ENCODE peak calls at places on chromosomes 3 and 15, in ten cellular contexts. N, S, U, T, X, Z, C, M, J and Y are unnamed samples.

GRCh38 chr3:32238816-32239637 is 547 bp downstream of the CMTM8 start:
- DNase-seq in N (peak; percentile 52), S (peak; percentile 20), U (peak; percentile 64), T (peak; percentile 34), X (peak; percentile 76), Z (peak; percentile 65), C (no peak), M (peak; percentile 51), J (peak; percentile 21), Y (no peak)

GRCh38 chr3:82978368-82978767 is 1216.9 kb upstream of the GBE1 start:
- DNase-seq in N (no peak), S (no peak), U (no peak), T (peak; percentile 1), X (no peak), Z (no peak), C (no peak), M (no peak), J (no peak), Y (no peak)

GRCh38 chr15:38440353-38441129 is 13.4 kb upstream of the FAM98B start:
- DNase-seq in N (peak; percentile 28), S (peak; percentile 29), U (peak; percentile 56), T (peak; percentile 51), X (no peak), Z (peak; percentile 40), C (no peak), M (peak; percentile 59), J (peak; percentile 22), Y (no peak)

GRCh38 chr15:25535866-25536265 is 97.0 kb upstream of the UBE3A start:
- DNase-seq in N (no peak), S (no peak), U (no peak), T (no peak), X (no peak), Z (no peak), C (no peak), M (no peak), J (no peak), Y (no peak)

GRCh38 chr3:32106132-32106928 is at the start of gene GPD1L:
- DNase-seq in N (peak; percentile 97), S (peak; percentile 84), U (peak; percentile 98), T (peak; percentile 86), X (peak; percentile 98), Z (peak; percentile 97), C (peak; percentile 55), M (peak; percentile 93), J (peak; percentile 90), Y (peak; percentile 68)

GRCh38 chr3:185702564-185703225 is 116.6 kb downstream of the SENP2 start:
- DNase-seq in N (no peak), S (no peak), U (no peak), T (no peak), X (no peak), Z (no peak), C (no peak), M (no peak), J (no peak), Y (no peak)

GRCh38 chr3:94032187-94032586 is 3.8 kb upstream of the STX19 start:
- DNase-seq in N (no peak), S (no peak), U (no peak), T (no peak), X (no peak), Z (no peak), C (no peak), M (no peak), J (no peak), Y (no peak)

GRCh38 chr3:194971965-194972364 is 286.3 kb downstream of the FAM43A start:
- DNase-seq in N (no peak), S (no peak), U (no peak), T (no peak), X (no peak), Z (no peak), C (no peak), M (no peak), J (no peak), Y (no peak)

GRCh38 chr3:78912217-78912616 is 855.6 kb downstream of the ROBO1 start:
- DNase-seq in N (no peak), S (no peak), U (no peak), T (no peak), X (no peak), Z (no peak), C (no peak), M (no peak), J (no peak), Y (no peak)

GRCh38 chr15:96330450-96331140 is at the start of gene NR2F2:
- DNase-seq in N (peak; percentile 98), S (peak; percentile 64), U (peak; percentile 98), T (peak; percentile 88), X (peak; percentile 99), Z (peak; percentile 77), C (peak; percentile 83), M (peak; percentile 93), J (peak; percentile 11), Y (peak; percentile 88)

GRCh38 chr3:140151321-140151720 is 216.3 kb downstream of the CLSTN2 start:
- DNase-seq in N (no peak), S (no peak), U (no peak), T (no peak), X (no peak), Z (no peak), C (no peak), M (no peak), J (no peak), Y (no peak)

GRCh38 chr3:52451237-52452083 is 2.4 kb downstream of the TNNC1 start:
- DNase-seq in N (peak; percentile 36), S (no peak), U (no peak), T (peak; percentile 45), X (no peak), Z (no peak), C (no peak), M (no peak), J (no peak), Y (no peak)
- TF ChIP-seq CTCF in N (no peak), S (no peak), U (no peak), T (no peak), X (no peak), Z (no peak), C (no peak), M (peak; percentile 31), J (no peak), Y (no peak)

GRCh38 chr3:171556574-171557145 is 96.5 kb upstream of the TNIK start:
- DNase-seq in N (no peak), S (no peak), U (no peak), T (no peak), X (no peak), Z (no peak), C (no peak), M (no peak), J (no peak), Y (no peak)
- TF ChIP-seq CTCF in N (no peak), S (no peak), U (no peak), T (no peak), X (no peak), Z (no peak), C (no peak), M (no peak), J (no peak), Y (no peak)

GRCh38 chr3:14258906-14259904 is 80.6 kb downstream of the LSM3 start:
- DNase-seq in N (no peak), S (no peak), U (no peak), T (no peak), X (no peak), Z (no peak), C (no peak), M (no peak), J (no peak), Y (no peak)

GRCh38 chr3:14262867-14263266 is 84.2 kb downstream of the LSM3 start:
- DNase-seq in N (no peak), S (no peak), U (no peak), T (no peak), X (no peak), Z (no peak), C (no peak), M (no peak), J (no peak), Y (no peak)

GRCh38 chr3:14263317-14264005 is 84.8 kb downstream of the LSM3 start:
- DNase-seq in N (no peak), S (no peak), U (no peak), T (no peak), X (no peak), Z (no peak), C (no peak), M (no peak), J (no peak), Y (no peak)

GRCh38 chr3:14262212-14262611 is 83.6 kb downstream of the LSM3 start:
- DNase-seq in N (no peak), S (no peak), U (no peak), T (no peak), X (no peak), Z (no peak), C (no peak), M (no peak), J (no peak), Y (no peak)

DNA sequence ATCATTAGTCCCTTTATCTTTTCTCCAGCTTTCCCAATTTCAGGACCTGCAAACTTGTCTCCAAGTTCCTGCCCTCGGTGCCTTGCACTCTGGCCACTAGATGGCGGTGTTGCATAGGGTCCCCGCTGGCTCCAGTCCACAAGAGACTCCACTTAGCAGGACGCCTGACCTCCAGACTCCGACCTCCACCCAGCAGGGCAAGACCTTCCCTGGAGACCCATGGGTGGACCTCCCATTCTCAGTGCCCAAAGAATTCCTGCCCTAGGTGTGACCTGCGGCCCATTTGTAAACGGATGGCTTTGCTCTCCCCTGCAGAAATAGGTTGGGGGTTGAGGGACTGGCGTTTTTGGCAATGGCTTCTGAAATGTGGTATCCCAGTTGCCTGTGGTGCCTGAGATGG is 82.6 kb downstream of the LSM3 start:
- DNase-seq in N (peak; percentile 85), S (peak; percentile 76), U (peak; percentile 91), T (peak; percentile 97), X (peak; percentile 91), Z (peak; percentile 85), C (peak; percentile 31), M (peak; percentile 92), J (peak; percentile 73), Y (peak; percentile 85)
- TF ChIP-seq CTCF in N (peak; percentile 98), S (peak; percentile 99), U (peak; percentile 99), T (peak; percentile 98), X (peak; percentile 99), Z (peak; percentile 96), C (peak; percentile 96), M (peak; percentile 94), J (peak; percentile 100), Y (no peak)

GRCh38 chr15:27677951-27678350 is 421.2 kb downstream of the OCA2 start:
- DNase-seq in N (no peak), S (no peak), U (no peak), T (no peak), X (no peak), Z (no peak), C (no peak), M (no peak), J (no peak), Y (no peak)

GRCh38 chr15:27683126-27683525 is 416.0 kb downstream of the OCA2 start:
- DNase-seq in N (no peak), S (no peak), U (no peak), T (no peak), X (no peak), Z (no peak), C (no peak), M (no peak), J (no peak), Y (no peak)

GRCh38 chr15:27679621-27680521 is 419.2 kb downstream of the OCA2 start:
- DNase-seq in N (no peak), S (no peak), U (no peak), T (peak; percentile 10), X (no peak), Z (no peak), C (no peak), M (no peak), J (no peak), Y (no peak)

GRCh38 chr15:27679203-27679602 is 419.9 kb downstream of the OCA2 start:
- DNase-seq in N (no peak), S (no peak), U (no peak), T (no peak), X (no peak), Z (no peak), C (no peak), M (no peak), J (no peak), Y (no peak)

GRCh38 chr15:27681038-27681437 is 418.1 kb downstream of the OCA2 start:
- DNase-seq in N (no peak), S (no peak), U (no peak), T (no peak), X (no peak), Z (no peak), C (no peak), M (no peak), J (no peak), Y (no peak)
- TF ChIP-seq CTCF in N (no peak), S (no peak), U (no peak), T (no peak), X (no peak), Z (no peak), C (no peak), M (no peak), J (no peak), Y (no peak)